ENCODE peak calls at places on chromosomes 16 and 17, in nine cellular contexts. One of them, this sample, is unnamed.

GRCh38 chr17:4148611-4149308 is 5.8 kb downstream of the CYB5D2 start:
- DNase-seq in PC-3: no peak
- DNase-seq in AG04449: no peak
- DNase-seq in GM23338: no peak
- DNase-seq in prostate gland: no peak
- DNase-seq in brain microvascular endothelial cell: no peak
- DNase-seq in ascending aorta: no peak
- DNase-seq in choroid plexus epithelial cell: no peak
- DNase-seq in GM12864: no peak
- DNase-seq in this sample: no peak

GRCh38 chr17:19672009-19672837 is 23.7 kb downstream of the ALDH3A2 start:
- DNase-seq in PC-3: peak
- DNase-seq in AG04449: no peak
- DNase-seq in GM23338: no peak
- DNase-seq in prostate gland: peak
- DNase-seq in brain microvascular endothelial cell: no peak
- DNase-seq in ascending aorta: no peak
- DNase-seq in choroid plexus epithelial cell: peak
- DNase-seq in GM12864: no peak
- DNase-seq in this sample: peak

GRCh38 chr17:32625971-32626370 is 139.2 kb downstream of the CDK5R1 start:
- DNase-seq in PC-3: no peak
- DNase-seq in AG04449: no peak
- DNase-seq in GM23338: no peak
- DNase-seq in prostate gland: no peak
- DNase-seq in brain microvascular endothelial cell: no peak
- DNase-seq in ascending aorta: no peak
- DNase-seq in choroid plexus epithelial cell: no peak
- DNase-seq in GM12864: no peak
- DNase-seq in this sample: no peak

GRCh38 chr16:383326-384020 is 1.7 kb upstream of the PGAP6 start:
- DNase-seq in PC-3: peak
- DNase-seq in AG04449: no peak
- DNase-seq in GM23338: peak
- DNase-seq in prostate gland: peak
- DNase-seq in brain microvascular endothelial cell: no peak
- DNase-seq in ascending aorta: no peak
- DNase-seq in choroid plexus epithelial cell: no peak
- DNase-seq in GM12864: peak
- DNase-seq in this sample: no peak

GRCh38 chr17:67107811-67108210 is 63.5 kb downstream of the CACNG1 start:
- DNase-seq in PC-3: no peak
- DNase-seq in AG04449: no peak
- DNase-seq in GM23338: no peak
- DNase-seq in prostate gland: no peak
- DNase-seq in brain microvascular endothelial cell: no peak
- DNase-seq in ascending aorta: no peak
- DNase-seq in choroid plexus epithelial cell: peak
- DNase-seq in GM12864: no peak
- DNase-seq in this sample: no peak

GRCh38 chr17:31072186-31072585 is 22.6 kb upstream of the NF1 start:
- DNase-seq in PC-3: no peak
- DNase-seq in AG04449: peak
- DNase-seq in GM23338: peak
- DNase-seq in prostate gland: peak
- DNase-seq in brain microvascular endothelial cell: no peak
- DNase-seq in ascending aorta: no peak
- DNase-seq in choroid plexus epithelial cell: peak
- DNase-seq in GM12864: no peak
- DNase-seq in this sample: peak

GRCh38 chr17:55268649-55269480 is 4.1 kb downstream of the HLF start:
- DNase-seq in PC-3: no peak
- DNase-seq in AG04449: no peak
- DNase-seq in GM23338: no peak
- DNase-seq in prostate gland: no peak
- DNase-seq in brain microvascular endothelial cell: no peak
- DNase-seq in ascending aorta: no peak
- DNase-seq in choroid plexus epithelial cell: no peak
- DNase-seq in GM12864: no peak
- DNase-seq in this sample: no peak

GRCh38 chr16:25009822-25010221 is 5.3 kb downstream of the ARHGAP17 start:
- DNase-seq in PC-3: no peak
- DNase-seq in AG04449: no peak
- DNase-seq in GM23338: no peak
- DNase-seq in prostate gland: no peak
- DNase-seq in brain microvascular endothelial cell: no peak
- DNase-seq in ascending aorta: no peak
- DNase-seq in choroid plexus epithelial cell: peak
- DNase-seq in GM12864: no peak
- DNase-seq in this sample: no peak

DNA sequence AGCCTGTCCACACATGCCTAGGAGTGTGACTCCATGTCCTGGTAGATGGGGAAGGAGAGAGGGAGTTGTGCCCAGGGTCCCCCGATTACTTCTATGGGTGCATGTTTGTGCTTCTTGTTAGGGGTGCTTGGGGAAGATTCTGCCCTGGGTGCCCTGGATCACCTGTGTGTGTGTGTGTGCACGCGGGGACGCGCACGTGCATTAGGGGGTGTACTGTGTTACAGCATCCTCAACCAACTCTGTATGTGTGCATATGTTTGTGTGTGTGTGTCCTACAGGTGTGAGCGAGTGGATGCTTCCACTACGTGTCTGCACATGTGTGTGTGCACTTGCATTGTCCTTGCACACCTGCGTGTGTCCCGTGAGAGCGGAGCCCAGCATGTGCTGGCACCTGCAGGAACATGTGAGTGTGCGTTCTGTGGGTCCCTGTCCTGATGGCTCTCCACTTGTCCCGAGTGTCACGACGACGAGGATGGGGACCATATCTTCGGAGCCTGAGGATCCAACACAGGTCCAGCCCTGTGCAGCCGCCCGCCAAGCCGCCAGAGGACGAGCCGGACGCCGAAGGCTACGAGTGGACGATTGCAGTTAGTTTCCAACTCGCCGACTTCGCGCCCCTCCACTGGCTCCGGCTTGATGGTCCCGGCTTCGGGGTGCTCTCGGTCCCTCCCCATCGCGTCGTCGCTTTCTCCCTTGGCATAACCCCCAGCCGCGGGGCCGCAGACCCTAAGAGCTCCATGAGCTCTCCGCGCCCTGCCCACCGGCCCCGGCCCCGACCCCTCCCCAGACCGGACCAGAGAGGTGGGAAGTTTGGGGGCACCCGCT is 6.0 kb upstream of the TBC1D3B start:
- DNase-seq in PC-3: no peak
- DNase-seq in AG04449: no peak
- DNase-seq in GM23338: peak
- DNase-seq in prostate gland: peak
- DNase-seq in brain microvascular endothelial cell: no peak
- DNase-seq in ascending aorta: no peak
- DNase-seq in choroid plexus epithelial cell: peak
- DNase-seq in GM12864: no peak
- DNase-seq in this sample: no peak
- H3K4me3 ChIP-seq in PC-3: peak
- H3K4me3 ChIP-seq in AG04449: peak
- H3K4me3 ChIP-seq in GM23338: peak
- H3K4me3 ChIP-seq in prostate gland: peak
- H3K4me3 ChIP-seq in brain microvascular endothelial cell: peak
- H3K4me3 ChIP-seq in ascending aorta: peak
- H3K4me3 ChIP-seq in choroid plexus epithelial cell: peak
- H3K4me3 ChIP-seq in GM12864: no peak
- H3K4me3 ChIP-seq in this sample: peak

DNA sequence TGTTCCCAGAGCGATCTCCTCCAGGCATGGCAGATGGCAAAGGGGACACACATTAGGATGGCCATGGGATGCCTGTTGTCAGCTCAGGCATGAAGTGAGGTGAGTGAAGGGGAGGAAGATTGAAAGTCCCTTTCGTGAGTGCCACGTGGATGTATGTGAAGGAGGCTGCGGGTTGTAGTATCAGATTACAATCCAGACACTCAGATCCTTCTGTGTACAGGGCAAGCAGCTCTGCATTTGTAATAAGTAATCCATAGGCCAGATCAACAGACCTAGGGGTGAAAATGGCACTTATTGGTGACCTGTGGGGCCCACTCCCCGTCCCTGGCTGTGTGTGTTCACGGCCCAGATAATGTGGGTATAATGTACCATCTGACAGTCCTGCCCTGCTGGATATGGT is 159.5 kb downstream of the DNAH9 start:
- DNase-seq in PC-3: no peak
- DNase-seq in AG04449: no peak
- DNase-seq in GM23338: no peak
- DNase-seq in prostate gland: no peak
- DNase-seq in brain microvascular endothelial cell: no peak
- DNase-seq in ascending aorta: no peak
- DNase-seq in choroid plexus epithelial cell: no peak
- DNase-seq in GM12864: no peak
- DNase-seq in this sample: no peak
- H3K4me3 ChIP-seq in PC-3: no peak
- H3K4me3 ChIP-seq in AG04449: no peak
- H3K4me3 ChIP-seq in GM23338: no peak
- H3K4me3 ChIP-seq in prostate gland: no peak
- H3K4me3 ChIP-seq in brain microvascular endothelial cell: no peak
- H3K4me3 ChIP-seq in ascending aorta: no peak
- H3K4me3 ChIP-seq in choroid plexus epithelial cell: no peak
- H3K4me3 ChIP-seq in GM12864: no peak
- H3K4me3 ChIP-seq in this sample: no peak

GRCh38 chr17:7947651-7948050 is 15.6 kb downstream of the CNTROB start:
- DNase-seq in PC-3: no peak
- DNase-seq in AG04449: no peak
- DNase-seq in GM23338: no peak
- DNase-seq in prostate gland: no peak
- DNase-seq in brain microvascular endothelial cell: no peak
- DNase-seq in ascending aorta: no peak
- DNase-seq in choroid plexus epithelial cell: no peak
- DNase-seq in GM12864: no peak
- DNase-seq in this sample: peak

GRCh38 chr17:7943291-7943690 is 11.3 kb downstream of the CNTROB start:
- DNase-seq in PC-3: no peak
- DNase-seq in AG04449: no peak
- DNase-seq in GM23338: no peak
- DNase-seq in prostate gland: no peak
- DNase-seq in brain microvascular endothelial cell: no peak
- DNase-seq in ascending aorta: no peak
- DNase-seq in choroid plexus epithelial cell: no peak
- DNase-seq in GM12864: no peak
- DNase-seq in this sample: no peak

GRCh38 chr17:7945651-7946050 is 13.6 kb downstream of the CNTROB start:
- DNase-seq in PC-3: no peak
- DNase-seq in AG04449: no peak
- DNase-seq in GM23338: no peak
- DNase-seq in prostate gland: no peak
- DNase-seq in brain microvascular endothelial cell: no peak
- DNase-seq in ascending aorta: no peak
- DNase-seq in choroid plexus epithelial cell: no peak
- DNase-seq in GM12864: no peak
- DNase-seq in this sample: no peak

GRCh38 chr17:7946441-7946840 is 14.4 kb downstream of the CNTROB start:
- DNase-seq in PC-3: no peak
- DNase-seq in AG04449: no peak
- DNase-seq in GM23338: no peak
- DNase-seq in prostate gland: no peak
- DNase-seq in brain microvascular endothelial cell: no peak
- DNase-seq in ascending aorta: no peak
- DNase-seq in choroid plexus epithelial cell: no peak
- DNase-seq in GM12864: no peak
- DNase-seq in this sample: no peak

DNA sequence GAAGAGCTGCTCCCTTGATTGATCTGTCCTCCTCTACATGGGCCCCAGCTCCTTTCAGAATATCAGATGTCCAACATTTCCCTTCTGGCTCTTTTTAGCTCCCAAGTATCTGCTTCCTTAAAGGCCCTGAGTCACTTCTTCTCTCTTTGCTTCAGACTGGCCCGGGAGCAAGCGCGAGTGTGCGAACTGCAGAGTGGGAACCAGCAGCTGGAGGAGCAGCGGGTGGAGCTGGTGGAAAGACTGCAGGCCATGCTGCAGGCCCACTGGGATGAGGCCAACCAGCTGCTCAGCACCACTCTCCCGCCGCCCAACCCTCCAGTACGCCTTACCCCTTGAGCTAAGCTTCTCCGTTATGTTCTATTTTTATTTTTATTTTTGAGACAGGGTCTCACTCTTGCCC is 12.3 kb downstream of the CNTROB start:
- DNase-seq in PC-3: no peak
- DNase-seq in AG04449: no peak
- DNase-seq in GM23338: no peak
- DNase-seq in prostate gland: no peak
- DNase-seq in brain microvascular endothelial cell: no peak
- DNase-seq in ascending aorta: no peak
- DNase-seq in choroid plexus epithelial cell: no peak
- DNase-seq in GM12864: no peak
- DNase-seq in this sample: no peak
- H3K4me3 ChIP-seq in PC-3: no peak
- H3K4me3 ChIP-seq in AG04449: no peak
- H3K4me3 ChIP-seq in GM23338: no peak
- H3K4me3 ChIP-seq in prostate gland: no peak
- H3K4me3 ChIP-seq in brain microvascular endothelial cell: no peak
- H3K4me3 ChIP-seq in ascending aorta: no peak
- H3K4me3 ChIP-seq in choroid plexus epithelial cell: no peak
- H3K4me3 ChIP-seq in GM12864: no peak
- H3K4me3 ChIP-seq in this sample: no peak

GRCh38 chr17:50144845-50145531 is 5.5 kb downstream of the PPP1R9B start:
- DNase-seq in PC-3: no peak
- DNase-seq in AG04449: no peak
- DNase-seq in GM23338: no peak
- DNase-seq in prostate gland: no peak
- DNase-seq in brain microvascular endothelial cell: no peak
- DNase-seq in ascending aorta: no peak
- DNase-seq in choroid plexus epithelial cell: no peak
- DNase-seq in GM12864: no peak
- DNase-seq in this sample: no peak

GRCh38 chr17:50144346-50144745 is 6.1 kb downstream of the PPP1R9B start:
- DNase-seq in PC-3: no peak
- DNase-seq in AG04449: no peak
- DNase-seq in GM23338: no peak
- DNase-seq in prostate gland: no peak
- DNase-seq in brain microvascular endothelial cell: no peak
- DNase-seq in ascending aorta: no peak
- DNase-seq in choroid plexus epithelial cell: no peak
- DNase-seq in GM12864: no peak
- DNase-seq in this sample: no peak

GRCh38 chr17:50146230-50146926 is 4.1 kb downstream of the PPP1R9B start:
- DNase-seq in PC-3: no peak
- DNase-seq in AG04449: no peak
- DNase-seq in GM23338: no peak
- DNase-seq in prostate gland: no peak
- DNase-seq in brain microvascular endothelial cell: no peak
- DNase-seq in ascending aorta: no peak
- DNase-seq in choroid plexus epithelial cell: no peak
- DNase-seq in GM12864: no peak
- DNase-seq in this sample: no peak

GRCh38 chr17:50146927-50147640 is 3.4 kb downstream of the PPP1R9B start:
- DNase-seq in PC-3: no peak
- DNase-seq in AG04449: no peak
- DNase-seq in GM23338: no peak
- DNase-seq in prostate gland: no peak
- DNase-seq in brain microvascular endothelial cell: no peak
- DNase-seq in ascending aorta: no peak
- DNase-seq in choroid plexus epithelial cell: no peak
- DNase-seq in GM12864: no peak
- DNase-seq in this sample: no peak

DNA sequence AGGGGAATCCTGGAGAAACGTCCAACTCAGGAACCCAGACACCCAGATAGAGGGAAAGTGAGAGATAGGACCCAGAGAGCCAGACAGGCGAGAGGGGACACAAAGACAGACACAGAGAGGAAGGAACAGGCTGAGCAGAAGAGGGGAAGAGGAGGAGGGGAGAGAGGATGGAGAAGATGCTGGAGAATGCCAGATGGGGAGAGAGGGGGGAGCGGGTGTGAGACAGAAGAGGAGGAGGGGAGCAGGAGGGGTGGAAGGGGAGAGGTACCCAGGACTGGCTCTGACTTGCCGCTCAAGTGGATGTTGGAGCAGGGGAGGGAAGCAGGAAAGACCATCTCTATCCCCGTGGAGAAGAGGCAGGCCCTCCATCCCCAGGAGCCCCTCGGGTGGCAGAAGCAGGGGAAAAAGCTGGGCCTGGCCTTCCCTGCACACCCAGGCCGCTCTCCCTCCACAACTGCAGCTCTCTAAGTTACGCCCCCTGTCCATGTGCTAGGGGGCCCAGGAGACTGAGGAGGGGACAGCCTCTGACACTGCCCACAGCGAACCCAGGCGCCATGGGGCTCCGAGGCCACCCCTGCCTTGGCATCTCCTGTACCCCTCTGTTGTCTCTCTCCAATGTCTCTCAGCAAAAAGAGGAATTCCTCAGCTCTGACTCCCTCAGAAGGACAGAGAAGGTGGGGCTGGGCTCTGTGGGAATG is 4.8 kb downstream of the PPP1R9B start:
- DNase-seq in PC-3: no peak
- DNase-seq in AG04449: no peak
- DNase-seq in GM23338: no peak
- DNase-seq in prostate gland: no peak
- DNase-seq in brain microvascular endothelial cell: no peak
- DNase-seq in ascending aorta: no peak
- DNase-seq in choroid plexus epithelial cell: no peak
- DNase-seq in GM12864: no peak
- DNase-seq in this sample: no peak
- H3K4me3 ChIP-seq in PC-3: no peak
- H3K4me3 ChIP-seq in AG04449: peak
- H3K4me3 ChIP-seq in GM23338: no peak
- H3K4me3 ChIP-seq in prostate gland: no peak
- H3K4me3 ChIP-seq in brain microvascular endothelial cell: no peak
- H3K4me3 ChIP-seq in ascending aorta: no peak
- H3K4me3 ChIP-seq in choroid plexus epithelial cell: no peak
- H3K4me3 ChIP-seq in GM12864: peak
- H3K4me3 ChIP-seq in this sample: no peak